ENCODE peak calls at places on chromosome 2, in four cellular contexts. N, Z, O and F are unnamed samples.

GRCh38 chr2:238919307-238919706 is 71.4 kb downstream of the TWIST2 start:
- DNase-seq in Z (no peak), N (no peak), O (no peak), F (no peak)

GRCh38 chr2:141399270-141399669 is 731.5 kb downstream of the LRP1B start:
- DNase-seq in O (no peak), N (no peak), Z (no peak), F (no peak)

GRCh38 chr2:234745347-234745746 is 206.5 kb upstream of the SH3BP4 start:
- DNase-seq in N (no peak), Z (no peak), O (no peak), F (no peak)

GRCh38 chr2:121063471-121063870 is 221.5 kb downstream of the TFCP2L1 start:
- DNase-seq in N (no peak), O (no peak), Z (no peak), F (no peak)

GRCh38 chr2:178513876-178514275 is 33.6 kb downstream of the PLEKHA3 start:
- DNase-seq in O (no peak), Z (no peak), N (no peak), F (no peak)

GRCh38 chr2:239288951-239289481 is 111.8 kb downstream of the HDAC4 start:
- DNase-seq in N (no peak), O (no peak), Z (no peak), F (no peak)

GRCh38 chr2:71756280-71756906 is 303.0 kb downstream of the DYSF start:
- DNase-seq in Z (no peak), O (no peak), N (no peak), F (no peak)

GRCh38 chr2:195984951-195985726 is 83.5 kb downstream of the DNAH7 start:
- DNase-seq in N (no peak), O (no peak), Z (no peak), F (no peak)

GRCh38 chr2:106095478-106096392 is 98.4 kb downstream of the UXS1 start:
- DNase-seq in O (no peak), N (no peak), Z (peak; percentile 30), F (no peak)

GRCh38 chr2:158011055-158011771 is 90.5 kb upstream of the UPP2 start:
- DNase-seq in Z (no peak), N (peak; percentile 84), O (no peak), F (peak; percentile 97)

GRCh38 chr2:68620762-68621161 is 22.6 kb upstream of the PROKR1 start:
- DNase-seq in O (no peak), N (no peak), Z (no peak), F (peak; percentile 29)

GRCh38 chr2:46985512-46985911 is 69.9 kb upstream of the MCFD2 start:
- DNase-seq in O (no peak), Z (no peak), N (no peak), F (peak; percentile 51)

GRCh38 chr2:3771576-3771975 is 68.2 kb downstream of the DCDC2C start:
- DNase-seq in O (no peak), Z (no peak), N (no peak), F (no peak)

GRCh38 chr2:40511661-40512213 is 59.8 kb upstream of the SLC8A1 start:
- DNase-seq in O (no peak), N (no peak), Z (no peak), F (peak; percentile 19)

GRCh38 chr2:27961997-27962396 is 71.5 kb downstream of the BABAM2 start:
- DNase-seq in O (no peak), N (no peak), Z (no peak), F (peak; percentile 52)

GRCh38 chr2:220891405-220891804 is 680.7 kb downstream of the EPHA4 start:
- DNase-seq in N (no peak), Z (no peak), O (no peak), F (peak; percentile 95)

GRCh38 chr2:121135168-121135853 is 149.7 kb downstream of the TFCP2L1 start:
- DNase-seq in O (no peak), N (no peak), Z (no peak), F (no peak)

GRCh38 chr2:38574278-38574677 is 28.4 kb downstream of the HNRNPLL start:
- DNase-seq in N (no peak), O (no peak), Z (no peak), F (no peak)

GRCh38 chr2:196289000-196289399 is 117.6 kb upstream of the STK17B start:
- DNase-seq in N (no peak), O (no peak), Z (no peak), F (no peak)

GRCh38 chr2:205692095-205692494 is 9.8 kb downstream of the NRP2 start:
- DNase-seq in O (no peak), N (no peak), Z (no peak), F (no peak)

GRCh38 chr2:144331652-144332355 is 188.1 kb downstream of the ZEB2 start:
- DNase-seq in N (peak; percentile 58), Z (no peak), O (peak; percentile 70), F (no peak)

GRCh38 chr2:179837408-179837807 is 24.0 kb downstream of the ZNF385B start:
- DNase-seq in Z (no peak), O (no peak), N (no peak), F (peak; percentile 68)

GRCh38 chr2:99811544-99811943 is 321.7 kb upstream of the REV1 start:
- DNase-seq in N (no peak), O (no peak), Z (no peak), F (peak; percentile 4)

GRCh38 chr2:72340665-72341064 is 193.0 kb upstream of the CYP26B1 start:
- DNase-seq in Z (no peak), O (no peak), N (no peak), F (no peak)

GRCh38 chr2:77513191-77513590 is 9.0 kb downstream of the LRRTM4 start:
- DNase-seq in O (no peak), Z (no peak), N (no peak), F (no peak)

GRCh38 chr2:145277922-145278321 is 758.0 kb upstream of the ZEB2 start:
- DNase-seq in Z (no peak), O (no peak), N (no peak), F (peak; percentile 26)

GRCh38 chr2:109694190-109694589 is 80.0 kb downstream of the SOWAHC start:
- DNase-seq in N (no peak), O (no peak), Z (no peak), F (peak; percentile 58)

GRCh38 chr2:36904636-36905035 is 61.7 kb downstream of the STRN start:
- DNase-seq in N (no peak), O (no peak), Z (no peak), F (no peak)

GRCh38 chr2:47784349-47784851 is 1.5 kb downstream of the MSH6 start:
- DNase-seq in N (no peak), O (no peak), Z (no peak), F (peak; percentile 26)

GRCh38 chr2:156896294-156896693 is 361.2 kb upstream of the GALNT5 start:
- DNase-seq in N (no peak), Z (no peak), O (no peak), F (peak; percentile 64)

GRCh38 chr2:205783872-205784510 is 101.7 kb downstream of the NRP2 start:
- DNase-seq in N (no peak), Z (no peak), O (no peak), F (no peak)